ENCODE peak calls at places on chromosomes 13 and 19, in eight cellular contexts. F is HCT116, I is GM23338, V is endothelial cell of umbilical vein, C is K562, E is GM12878, A is H1, Y is HepG2. L is an unnamed sample.

GRCh38 chr19:16847407-16847806 is 18.2 kb downstream of the SIN3B start:
- DNase-seq in Y (no peak), F (no peak), V (no peak), C (no peak), E (no peak), A (no peak), I (no peak), L (no peak)

GRCh38 chr13:98397221-98397620 is 179.7 kb downstream of the STK24 start:
- DNase-seq in C (no peak), F (no peak), V (peak; percentile 26), I (no peak), E (no peak), Y (no peak), A (no peak), L (no peak)

GRCh38 chr13:26996965-26997752 is 174.5 kb downstream of the USP12 start:
- DNase-seq in F (no peak), Y (no peak), C (no peak), A (no peak), V (no peak), I (no peak), E (peak; percentile 77), L (no peak)

GRCh38 chr13:43522788-43523187 is 264.0 kb downstream of the ENOX1 start:
- DNase-seq in Y (no peak), E (no peak), I (no peak), A (no peak), C (no peak), V (no peak), F (no peak), L (no peak)

GRCh38 chr19:53586277-53586691 is 45.5 kb upstream of the DPRX start:
- DNase-seq in E (no peak), V (no peak), I (no peak), F (no peak), Y (peak; percentile 84), C (no peak), A (no peak), L (no peak)

GRCh38 chr13:100443278-100443997 is 145.2 kb downstream of the GGACT start:
- DNase-seq in F (no peak), E (no peak), I (no peak), A (no peak), C (no peak), Y (no peak), V (no peak), L (no peak)

GRCh38 chr19:799076-799881 is 2.0 kb downstream of the PTBP1 start:
- DNase-seq in C (peak; percentile 28), V (peak; percentile 33), Y (peak; percentile 55), F (no peak), E (no peak), I (peak; percentile 56), A (peak; percentile 67), L (no peak)

GRCh38 chr13:40190656-40191100 is 475.8 kb downstream of the FOXO1 start:
- DNase-seq in E (no peak), Y (peak; percentile 6), A (no peak), C (no peak), F (no peak), I (no peak), V (peak; percentile 89), L (no peak)

GRCh38 chr19:33271246-33272021 is 30.9 kb downstream of the CEBPA start:
- DNase-seq in E (no peak), C (no peak), V (no peak), I (no peak), Y (no peak), A (no peak), F (no peak), L (no peak)

GRCh38 chr19:3095375-3096191 is 1.4 kb downstream of the GNA11 start:
- DNase-seq in V (no peak), I (peak; percentile 92), A (peak; percentile 68), Y (peak; percentile 62), F (no peak), C (no peak), E (no peak), L (no peak)

GRCh38 chr13:33799950-33800592 is 17.9 kb upstream of the RFC3 start:
- DNase-seq in C (no peak), E (no peak), A (no peak), V (peak; percentile 67), F (peak; percentile 12), Y (peak; percentile 38), I (peak; percentile 37), L (no peak)

GRCh38 chr13:99288069-99288468 is 19.1 kb downstream of the GPR183 start:
- DNase-seq in F (no peak), E (peak; percentile 93), Y (no peak), A (no peak), V (no peak), C (no peak), I (no peak), L (no peak)

GRCh38 chr19:58351996-58352755 is 1.1 kb downstream of the A1BG start:
- DNase-seq in Y (no peak), V (no peak), I (no peak), C (no peak), A (no peak), E (no peak), F (no peak), L (no peak)

GRCh38 chr19:33496016-33496415 is 25.6 kb downstream of the PEPD start:
- DNase-seq in V (no peak), C (no peak), I (no peak), F (no peak), A (no peak), E (no peak), Y (no peak), L (no peak)

GRCh38 chr19:41377977-41378707 is 1.8 kb downstream of the TMEM91 start:
- DNase-seq in Y (no peak), A (peak; percentile 68), I (peak; percentile 90), V (no peak), E (no peak), F (no peak), C (peak; percentile 31), L (no peak)

GRCh38 chr19:32830231-32831014 is 39.1 kb downstream of the SLC7A9 start:
- DNase-seq in A (no peak), V (no peak), I (no peak), Y (no peak), C (no peak), E (no peak), F (no peak), L (no peak)

GRCh38 chr19:57552432-57552831 is 7.2 kb downstream of the ZNF550 start:
- DNase-seq in V (no peak), A (no peak), E (no peak), F (no peak), C (no peak), I (peak; percentile 21), Y (no peak), L (no peak)

GRCh38 chr13:57633950-57634828 is 2.6 kb downstream of the PCDH17 start:
- DNase-seq in A (peak; percentile 65), I (peak; percentile 74), F (no peak), C (no peak), Y (no peak), E (no peak), V (peak; percentile 36), L (no peak)

DNA sequence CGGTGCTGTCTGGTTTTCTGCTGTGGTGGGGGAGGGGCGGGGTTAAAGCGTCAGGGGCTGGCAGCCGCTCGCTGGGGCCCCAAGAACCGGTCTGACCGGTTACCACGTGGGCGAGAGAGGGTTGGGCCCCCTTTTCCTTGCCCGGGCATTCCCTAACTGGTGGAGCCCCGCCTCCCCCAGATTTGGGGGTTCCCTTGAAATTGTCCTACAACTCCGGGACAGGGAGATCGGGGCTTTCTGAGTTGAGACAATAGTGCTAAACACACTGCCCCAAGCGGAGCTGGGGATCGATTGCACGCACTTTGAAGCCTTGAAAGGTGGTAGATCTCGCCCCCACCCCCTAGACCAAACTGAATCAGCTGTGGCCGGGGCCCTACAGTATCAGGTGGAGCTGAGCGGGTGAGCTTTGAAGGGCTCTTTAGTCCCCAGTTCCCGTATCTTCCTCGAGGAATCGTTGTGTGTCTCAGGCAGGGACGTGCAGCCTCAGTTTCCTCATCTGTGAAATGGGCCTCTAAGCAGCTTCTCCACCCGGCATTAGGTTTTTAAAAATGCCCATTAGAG is 4.8 kb downstream of the IER2 start:
- DNase-seq in E (no peak), C (peak; percentile 42), A (peak; percentile 90), Y (peak; percentile 75), F (peak; percentile 91), V (peak; percentile 62), I (peak; percentile 97), L (no peak)
- TF ChIP-seq POLR2AphosphoS5 in E (peak; percentile 92), C (peak; percentile 68), A (peak; percentile 85), Y (no peak), F (peak; percentile 80), V (no peak), I (peak; percentile 55), L (no peak)

GRCh38 chr19:46426506-46427162 is 2.1 kb downstream of the PNMA8C start:
- DNase-seq in Y (peak; percentile 71), E (no peak), V (peak; percentile 36), A (peak; percentile 91), F (no peak), I (peak; percentile 94), C (peak; percentile 81), L (no peak)
- H3K27ac ChIP-seq in Y (peak overlapping the region; percentile 20), E (no peak overlapping the region), V (no peak overlapping the region), A (no peak overlapping the region), F (no peak overlapping the region), I (no peak overlapping the region), C (no peak overlapping the region), L (no peak overlapping the region)

GRCh38 chr19:8304841-8305621 is 3.1 kb downstream of the CD320 start:
- DNase-seq in I (peak; percentile 94), V (no peak), Y (no peak), C (peak; percentile 93), A (peak; percentile 92), F (peak; percentile 38), E (no peak), L (no peak)

GRCh38 chr19:8306235-8307054 is 1.7 kb downstream of the CD320 start:
- DNase-seq in E (no peak), F (no peak), I (no peak), C (peak; percentile 43), A (peak; percentile 43), Y (no peak), V (no peak), L (no peak)

GRCh38 chr19:8305798-8306197 is 2.4 kb downstream of the CD320 start:
- DNase-seq in C (no peak), E (no peak), Y (no peak), F (no peak), V (no peak), I (no peak), A (no peak), L (no peak)

GRCh38 chr19:8302357-8302691 is 5.8 kb downstream of the CD320 start:
- DNase-seq in Y (no peak), A (no peak), I (no peak), F (no peak), E (no peak), V (no peak), C (no peak), L (no peak)

DNA sequence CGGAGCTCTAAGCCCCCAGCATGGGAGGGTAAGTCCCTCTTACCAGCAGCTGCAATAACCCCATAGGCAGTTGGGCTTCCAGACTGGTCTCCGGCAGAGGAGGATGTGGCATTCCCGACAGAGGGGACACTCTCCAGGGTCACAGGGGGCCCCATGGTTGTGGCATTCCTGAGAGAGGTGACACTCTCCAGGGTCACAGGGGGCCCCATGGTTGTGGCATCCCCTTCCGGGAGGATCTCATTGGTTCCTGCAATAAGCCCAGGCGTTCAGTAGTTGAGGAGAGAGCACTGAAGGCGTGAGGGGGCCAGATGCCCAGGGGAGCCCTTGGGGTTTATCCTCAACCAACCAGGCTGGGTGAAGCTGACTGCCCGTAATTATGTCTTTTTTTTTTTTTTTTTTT is 5.4 kb downstream of the CD320 start:
- DNase-seq in V (no peak), E (no peak), I (no peak), C (no peak), A (peak; percentile 38), F (no peak), Y (no peak), L (no peak)
- TF ChIP-seq EZH2 in V (no peak), E (no peak), I (no peak), C (no peak), A (no peak), F (no peak), Y (no peak), L (no peak)

GRCh38 chr19:35149463-35149862 is 5.1 kb upstream of the FXYD5 start:
- DNase-seq in I (no peak), V (no peak), Y (no peak), C (no peak), E (no peak), F (no peak), A (no peak), L (no peak)
- TF ChIP-seq POLR2AphosphoS5 in I (no peak), V (no peak), Y (no peak), C (no peak), E (no peak), F (no peak), A (no peak), L (no peak)

L was measured in SK-N-MC.